ENCODE peak calls at places on chromosomes 6 and 20, in ten cellular contexts. Y is lung; Q is nucleus accumbens; U is H54; X is NCI-H146; E is AG08395; F is SK-N-SH; M is GM12865; H is cerebellar cortex; L is CD8-positive, alpha-beta memory T cell. O is an unnamed sample.

GRCh38 chr6:35036059-35036827 is 104.9 kb downstream of the TCP11 start:
- DNase-seq in X (peak), M (no peak), L (no peak), H (no peak), Y (peak), E (no peak), U (no peak), F (no peak), Q (no peak), O (no peak)

GRCh38 chr6:28940294-28940858 is 16.6 kb upstream of the TRIM27 start:
- DNase-seq in L (no peak), U (no peak), Y (peak), H (peak), X (peak), E (peak), F (peak), Q (peak), M (peak), O (no peak)

GRCh38 chr6:108564178-108564577 is 3.5 kb downstream of the FOXO3 start:
- DNase-seq in E (peak), Y (no peak), X (no peak), U (no peak), L (no peak), Q (no peak), F (no peak), H (no peak), M (peak), O (no peak)

GRCh38 chr6:6984585-6985366 is 123.0 kb upstream of the RREB1 start:
- DNase-seq in L (no peak), E (no peak), Y (no peak), M (no peak), X (peak), Q (no peak), F (no peak), U (no peak), H (no peak), O (no peak)

GRCh38 chr20:53581444-53582311 is 12.0 kb downstream of the ZNF217 start:
- DNase-seq in F (no peak), H (no peak), M (peak), Y (peak), E (no peak), Q (no peak), L (peak), X (no peak), U (no peak), O (no peak)

GRCh38 chr6:18280084-18280483 is 15.8 kb upstream of the DEK start:
- DNase-seq in M (no peak), Y (no peak), F (no peak), X (peak), Q (no peak), H (no peak), E (no peak), U (no peak), L (no peak), O (no peak)

GRCh38 chr20:63100401-63100925 is 93.7 kb upstream of the BHLHE23 start:
- DNase-seq in M (no peak), L (no peak), X (no peak), H (no peak), U (no peak), Q (no peak), E (no peak), F (no peak), Y (no peak), O (no peak)

GRCh38 chr20:59751075-59751711 is 146.9 kb downstream of the PHACTR3 start:
- DNase-seq in H (peak), Q (peak), F (peak), M (peak), L (no peak), X (peak), U (peak), E (peak), Y (peak), O (peak)

GRCh38 chr6:109052015-109052651 is 42.5 kb downstream of the SESN1 start:
- DNase-seq in X (no peak), U (no peak), E (no peak), H (no peak), L (no peak), F (no peak), M (no peak), Y (no peak), Q (no peak), O (no peak)

GRCh38 chr20:47573586-47573985 is 71.9 kb downstream of the NCOA3 start:
- DNase-seq in L (no peak), F (no peak), U (no peak), M (no peak), H (no peak), Q (no peak), X (no peak), Y (no peak), E (no peak), O (no peak)

GRCh38 chr6:133240511-133241087 is 558 bp upstream of the EYA4 start:
- DNase-seq in E (no peak), L (no peak), Y (no peak), U (no peak), F (peak), Q (no peak), H (no peak), M (no peak), X (peak), O (no peak)

GRCh38 chr6:158819977-158820632 is 937 bp upstream of the EZR start:
- DNase-seq in Q (no peak), Y (no peak), H (no peak), F (no peak), U (no peak), L (no peak), E (no peak), M (no peak), X (no peak), O (peak)

GRCh38 chr20:14406495-14406894 is 69.1 kb upstream of the FLRT3 start:
- DNase-seq in F (no peak), E (peak), M (no peak), Y (no peak), L (no peak), H (no peak), X (no peak), Q (no peak), U (no peak), O (no peak)

GRCh38 chr6:42403415-42403814 is 48.3 kb downstream of the TRERF1 start:
- DNase-seq in Q (no peak), E (no peak), F (no peak), H (no peak), L (no peak), X (no peak), U (no peak), Y (no peak), M (no peak), O (no peak)

GRCh38 chr6:19472850-19473249 is 364.3 kb upstream of the ID4 start:
- DNase-seq in X (no peak), H (peak), L (no peak), U (no peak), Y (no peak), M (no peak), F (no peak), E (peak), Q (no peak), O (peak)

GRCh38 chr6:33343953-33344611 is 26.5 kb upstream of the ZBTB22 start:
- DNase-seq in Q (no peak), M (peak), U (no peak), H (no peak), Y (no peak), L (peak), E (no peak), X (no peak), F (no peak), O (no peak)

GRCh38 chr20:44442298-44443070 is 33.2 kb upstream of the TTPAL start:
- DNase-seq in L (no peak), E (no peak), U (no peak), Y (no peak), F (no peak), M (no peak), H (no peak), X (no peak), Q (no peak), O (peak)

GRCh38 chr6:4384638-4385036 is 249.3 kb upstream of the ECI2 start:
- DNase-seq in U (no peak), Y (no peak), F (no peak), H (no peak), L (no peak), M (no peak), X (no peak), E (no peak), Q (no peak), O (no peak)

GRCh38 chr6:38311201-38311600 is 328.5 kb downstream of the BTBD9 start:
- DNase-seq in E (no peak), H (no peak), Y (no peak), U (no peak), L (no peak), M (no peak), Q (no peak), F (no peak), X (no peak), O (no peak)

GRCh38 chr6:27290065-27290849 is 21.8 kb downstream of the POM121L2 start:
- DNase-seq in E (no peak), U (no peak), L (no peak), Y (no peak), H (no peak), F (no peak), X (peak), Q (no peak), M (no peak), O (peak)

GRCh38 chr6:137874204-137875001 is 7.3 kb downstream of the TNFAIP3 start:
- DNase-seq in F (no peak), U (no peak), Y (peak), L (peak), E (no peak), M (peak), X (no peak), H (no peak), Q (no peak), O (no peak)

GRCh38 chr20:63259734-63260460 is 5.6 kb upstream of the NKAIN4 start:
- DNase-seq in L (no peak), U (no peak), M (no peak), X (peak), Q (no peak), F (no peak), H (no peak), Y (no peak), E (no peak), O (no peak)

GRCh38 chr6:28137458-28138020 is 4.1 kb upstream of the ZKSCAN8 start:
- DNase-seq in F (no peak), Q (no peak), L (peak), Y (no peak), M (peak), X (peak), U (no peak), E (no peak), H (no peak), O (peak)

O was measured in OCI-M1.